ENCODE peak calls at places on chromosomes 16 and 17, in seven cellular contexts. A is spleen, X is stomach, M is cardiac muscle cell, F is colonic mucosa, D is PC-3, T is DND-41. S is an unnamed sample.

GRCh38 chr16:68884867-68885266 is 41.5 kb downstream of the TANGO6 start:
- DNase-seq in A (no peak), X (no peak), M (no peak), F (no peak), D (no peak), T (no peak), S (no peak)

GRCh38 chr17:61366076-61366714 is 33.4 kb upstream of the TBX2 start:
- DNase-seq in A (peak; percentile 25), X (no peak), M (peak; percentile 79), F (no peak), D (no peak), T (no peak), S (no peak)

GRCh38 chr17:72370819-72371218 is 250.0 kb downstream of the SOX9 start:
- DNase-seq in A (no peak), X (no peak), M (no peak), F (no peak), D (peak; percentile 86), T (no peak), S (peak; percentile 86)

GRCh38 chr16:85781685-85782370 is 17.5 kb downstream of the EMC8 start:
- DNase-seq in A (no peak), X (peak; percentile 85), M (no peak), F (peak; percentile 24), D (peak; percentile 14), T (no peak), S (peak; percentile 92)

GRCh38 chr17:27496501-27496943 is 40.3 kb downstream of the KSR1 start:
- DNase-seq in A (no peak), X (peak; percentile 47), M (no peak), F (no peak), D (no peak), T (no peak), S (no peak)

GRCh38 chr17:5661486-5662125 is 77.3 kb upstream of the NLRP1 start:
- DNase-seq in A (no peak), X (no peak), M (peak; percentile 73), F (no peak), D (no peak), T (no peak), S (no peak)

GRCh38 chr17:31224366-31224765 is 72.7 kb downstream of the OMG start:
- DNase-seq in A (no peak), X (no peak), M (no peak), F (no peak), D (no peak), T (no peak), S (no peak)

GRCh38 chr17:16199093-16199492 is 16.2 kb downstream of the NCOR1 start:
- DNase-seq in A (no peak), X (no peak), M (no peak), F (no peak), D (no peak), T (no peak), S (no peak)

GRCh38 chr17:81599719-81600486 is 37.0 kb downstream of the NPLOC4 start:
- DNase-seq in A (no peak), X (no peak), M (no peak), F (no peak), D (no peak), T (no peak), S (no peak)
- H3K4me1 ChIP-seq in A (peaks cover 15% of the 10 kb centered on the region), X (peaks cover 22% of the 10 kb centered on the region), M (no peaks in the 10 kb centered on the region), F (no peaks in the 10 kb centered on the region), D (no peaks in the 10 kb centered on the region), T (no peaks in the 10 kb centered on the region), S (no peaks in the 10 kb centered on the region)

GRCh38 chr16:27317738-27318398 is 4.1 kb downstream of the IL4R start:
- DNase-seq in A (no peak), X (no peak), M (no peak), F (no peak), D (no peak), T (no peak), S (no peak)
- H3K4me1 ChIP-seq in A (peaks cover 60% of the 10 kb centered on the region), X (peaks cover 89% of the 10 kb centered on the region), M (peaks cover 12% of the 10 kb centered on the region), F (peaks cover 17% of the 10 kb centered on the region), D (peaks cover 63% of the 10 kb centered on the region), T (peaks cover 56% of the 10 kb centered on the region), S (peaks cover 11% of the 10 kb centered on the region)

GRCh38 chr17:82314721-82315605 is 2.4 kb downstream of the CD7 start:
- DNase-seq in A (no peak), X (no peak), M (no peak), F (no peak), D (no peak), T (no peak), S (no peak)
- H3K4me1 ChIP-seq in A (no peaks in the 10 kb centered on the region), X (peaks cover 21% of the 10 kb centered on the region), M (peaks cover 11% of the 10 kb centered on the region), F (no peaks in the 10 kb centered on the region), D (no peaks in the 10 kb centered on the region), T (peaks cover 38% of the 10 kb centered on the region), S (no peaks in the 10 kb centered on the region)

GRCh38 chr17:2362016-2362415 is 24.7 kb downstream of the SGSM2 start:
- DNase-seq in A (no peak), X (no peak), M (no peak), F (no peak), D (no peak), T (no peak), S (no peak)

GRCh38 chr17:2357237-2357636 is 19.9 kb downstream of the SGSM2 start:
- DNase-seq in A (no peak), X (no peak), M (no peak), F (no peak), D (no peak), T (no peak), S (no peak)

GRCh38 chr17:2354311-2354710 is 17.0 kb downstream of the SGSM2 start:
- DNase-seq in A (no peak), X (no peak), M (no peak), F (no peak), D (no peak), T (no peak), S (no peak)

GRCh38 chr17:2361361-2361760 is 24.1 kb downstream of the SGSM2 start:
- DNase-seq in A (no peak), X (no peak), M (no peak), F (no peak), D (no peak), T (no peak), S (no peak)

DNA sequence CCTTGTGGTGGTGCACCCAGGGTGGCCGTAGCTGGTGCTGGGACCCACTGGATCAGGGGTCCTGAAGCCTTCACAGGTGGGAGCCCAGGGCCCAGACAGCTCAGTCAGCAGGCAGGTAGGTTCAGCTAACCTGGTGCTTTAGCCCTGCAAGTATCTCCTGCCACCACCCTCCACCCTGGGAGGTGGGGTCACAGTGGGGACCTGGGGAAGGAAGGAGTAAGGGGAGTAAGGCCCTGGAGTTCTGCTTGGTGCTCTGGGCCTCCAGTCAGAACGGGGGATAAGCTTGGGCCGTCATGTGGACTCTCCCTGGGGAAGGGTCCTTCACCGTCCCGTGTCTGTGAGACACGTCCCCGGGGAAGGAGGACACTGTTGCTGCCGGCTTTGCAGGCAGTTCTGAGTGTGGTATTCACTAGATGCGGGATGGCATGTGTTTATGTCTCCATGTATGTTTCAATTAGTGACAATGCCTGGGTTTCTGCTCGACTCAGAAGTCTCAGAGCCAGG is 20.7 kb downstream of the SGSM2 start:
- DNase-seq in A (no peak), X (no peak), M (no peak), F (no peak), D (no peak), T (no peak), S (no peak)
- H3K4me1 ChIP-seq in A (peaks cover 3% of the 10 kb centered on the region), X (peaks cover 37% of the 10 kb centered on the region), M (no peaks in the 10 kb centered on the region), F (no peaks in the 10 kb centered on the region), D (peaks cover 24% of the 10 kb centered on the region), T (peaks cover 9% of the 10 kb centered on the region), S (no peaks in the 10 kb centered on the region)

GRCh38 chr16:17414916-17415315 is 55.8 kb downstream of the XYLT1 start:
- DNase-seq in A (no peak), X (no peak), M (no peak), F (no peak), D (no peak), T (no peak), S (no peak)
- H3K4me1 ChIP-seq in A (peaks cover 22% of the 10 kb centered on the region), X (peaks cover 29% of the 10 kb centered on the region), M (peaks cover 10% of the 10 kb centered on the region), F (no peaks in the 10 kb centered on the region), D (no peaks in the 10 kb centered on the region), T (no peaks in the 10 kb centered on the region), S (peaks cover 5% of the 10 kb centered on the region)

GRCh38 chr16:2481676-2482075 is 6.7 kb downstream of the TBC1D24 start:
- DNase-seq in A (no peak), X (no peak), M (no peak), F (no peak), D (no peak), T (no peak), S (no peak)
- H3K4me1 ChIP-seq in A (peaks cover 3% of the 10 kb centered on the region), X (peaks cover 60% of the 10 kb centered on the region), M (peaks cover 5% of the 10 kb centered on the region), F (peaks cover 4% of the 10 kb centered on the region), D (no peaks in the 10 kb centered on the region), T (peaks cover 1% of the 10 kb centered on the region), S (peaks cover 31% of the 10 kb centered on the region)

GRCh38 chr17:18988546-18989173 is 15.9 kb downstream of the FAM83G start:
- DNase-seq in A (no peak), X (peak; percentile 68), M (no peak), F (peak; percentile 82), D (no peak), T (no peak), S (no peak)

GRCh38 chr17:18992454-18993130 is 12.0 kb downstream of the FAM83G start:
- DNase-seq in A (peak; percentile 88), X (no peak), M (no peak), F (no peak), D (no peak), T (peak; percentile 32), S (peak; percentile 97)

GRCh38 chr17:18991531-18992315 is 12.8 kb downstream of the FAM83G start:
- DNase-seq in A (no peak), X (no peak), M (no peak), F (no peak), D (no peak), T (no peak), S (no peak)

GRCh38 chr17:18987862-18988545 is 16.6 kb downstream of the FAM83G start:
- DNase-seq in A (no peak), X (peak; percentile 86), M (no peak), F (no peak), D (no peak), T (no peak), S (no peak)

DNA sequence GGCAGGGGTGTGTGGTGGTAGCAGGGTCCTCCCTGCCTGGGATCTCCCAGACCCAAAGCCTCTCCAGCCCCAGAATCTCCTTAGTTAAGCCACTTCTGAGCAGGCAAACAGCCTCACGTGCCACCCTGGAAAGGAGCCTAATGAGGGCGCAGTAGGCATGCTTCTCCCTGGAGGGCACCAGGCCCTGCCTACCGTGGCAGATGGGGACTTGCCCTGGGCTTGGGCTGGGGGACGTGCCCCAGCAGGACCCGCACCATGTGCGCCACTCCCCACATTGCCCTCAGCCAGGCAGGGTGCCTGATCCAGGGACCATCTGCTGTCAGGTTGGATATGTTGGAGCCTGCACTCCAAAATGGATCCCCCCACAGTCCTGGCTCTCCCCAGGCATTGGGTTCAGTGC is 14.2 kb downstream of the FAM83G start:
- DNase-seq in A (no peak), X (no peak), M (no peak), F (no peak), D (no peak), T (no peak), S (no peak)
- H3K4me1 ChIP-seq in A (peaks cover 14% of the 10 kb centered on the region), X (peaks cover 57% of the 10 kb centered on the region), M (peaks cover 8% of the 10 kb centered on the region), F (peaks cover 12% of the 10 kb centered on the region), D (no peaks in the 10 kb centered on the region), T (no peaks in the 10 kb centered on the region), S (no peaks in the 10 kb centered on the region)

GRCh38 chr17:8051831-8052230 is 13.0 kb downstream of the ALOX15B start:
- DNase-seq in A (no peak), X (no peak), M (no peak), F (no peak), D (no peak), T (no peak), S (no peak)
- H3K4me1 ChIP-seq in A (no peaks in the 10 kb centered on the region), X (peaks cover 21% of the 10 kb centered on the region), M (no peaks in the 10 kb centered on the region), F (no peaks in the 10 kb centered on the region), D (peaks cover 14% of the 10 kb centered on the region), T (no peaks in the 10 kb centered on the region), S (no peaks in the 10 kb centered on the region)

GRCh38 chr17:48002920-48003685 is 32.2 kb downstream of the CDK5RAP3 start:
- DNase-seq in A (no peak), X (no peak), M (no peak), F (no peak), D (no peak), T (no peak), S (no peak)
- H3K4me1 ChIP-seq in A (no peaks in the 10 kb centered on the region), X (peaks cover 23% of the 10 kb centered on the region), M (peaks cover 32% of the 10 kb centered on the region), F (no peaks in the 10 kb centered on the region), D (peaks cover 54% of the 10 kb centered on the region), T (peaks cover 10% of the 10 kb centered on the region), S (peaks cover 30% of the 10 kb centered on the region)